ENCODE peak calls at places on chromosomes 7 and 10, in seven cellular contexts. One of them, this sample, is unnamed.

GRCh38 chr10:86964061-86964846 is 4.0 kb upstream of the ADIRF start:
- DNase-seq in keratinocyte: no peak
- DNase-seq in EL: no peak
- DNase-seq in GM06990: peak
- DNase-seq in H7: peak
- DNase-seq in IMR-90: no peak
- DNase-seq in amniotic stem cell: no peak
- DNase-seq in this sample: no peak

GRCh38 chr10:95121904-95122303 is 52.6 kb upstream of the CYP2C8 start:
- DNase-seq in amniotic stem cell: no peak
- DNase-seq in keratinocyte: no peak
- DNase-seq in H7: no peak
- DNase-seq in GM06990: no peak
- DNase-seq in IMR-90: no peak
- DNase-seq in EL: no peak
- DNase-seq in this sample: no peak

GRCh38 chr10:44831581-44831980 is 79.6 kb upstream of the TMEM72 start:
- DNase-seq in H7: no peak
- DNase-seq in keratinocyte: no peak
- DNase-seq in IMR-90: no peak
- DNase-seq in EL: no peak
- DNase-seq in GM06990: no peak
- DNase-seq in amniotic stem cell: no peak
- DNase-seq in this sample: no peak

GRCh38 chr7:75652788-75653187 is 86.0 kb downstream of the HIP1 start:
- DNase-seq in H7: no peak
- DNase-seq in GM06990: no peak
- DNase-seq in keratinocyte: no peak
- DNase-seq in EL: no peak
- DNase-seq in IMR-90: no peak
- DNase-seq in amniotic stem cell: no peak
- DNase-seq in this sample: no peak

GRCh38 chr10:71802235-71802634 is 28.9 kb upstream of the VSIR start:
- DNase-seq in EL: no peak
- DNase-seq in H7: no peak
- DNase-seq in amniotic stem cell: no peak
- DNase-seq in keratinocyte: no peak
- DNase-seq in IMR-90: no peak
- DNase-seq in GM06990: no peak
- DNase-seq in this sample: no peak

GRCh38 chr10:13977861-13978843 is 352.6 kb downstream of the FRMD4A start:
- DNase-seq in EL: peak
- DNase-seq in H7: no peak
- DNase-seq in keratinocyte: no peak
- DNase-seq in GM06990: no peak
- DNase-seq in IMR-90: peak
- DNase-seq in amniotic stem cell: peak
- DNase-seq in this sample: no peak

GRCh38 chr7:137592232-137592896 is 248.8 kb upstream of the PTN start:
- DNase-seq in IMR-90: peak
- DNase-seq in keratinocyte: no peak
- DNase-seq in EL: peak
- DNase-seq in amniotic stem cell: peak
- DNase-seq in GM06990: no peak
- DNase-seq in H7: peak
- DNase-seq in this sample: peak

GRCh38 chr7:16326099-16326498 is 95.2 kb downstream of the CRPPA start:
- DNase-seq in EL: no peak
- DNase-seq in GM06990: no peak
- DNase-seq in amniotic stem cell: no peak
- DNase-seq in H7: no peak
- DNase-seq in IMR-90: no peak
- DNase-seq in keratinocyte: no peak
- DNase-seq in this sample: no peak

GRCh38 chr7:106966121-106966520 is 78.4 kb upstream of the PRKAR2B start:
- DNase-seq in EL: no peak
- DNase-seq in GM06990: no peak
- DNase-seq in IMR-90: peak
- DNase-seq in amniotic stem cell: no peak
- DNase-seq in keratinocyte: no peak
- DNase-seq in H7: no peak
- DNase-seq in this sample: no peak

GRCh38 chr10:62049815-62050626 is 148.5 kb downstream of the ARID5B start:
- DNase-seq in EL: no peak
- DNase-seq in H7: no peak
- DNase-seq in keratinocyte: no peak
- DNase-seq in IMR-90: no peak
- DNase-seq in amniotic stem cell: no peak
- DNase-seq in GM06990: no peak
- DNase-seq in this sample: no peak

GRCh38 chr7:11552676-11553075 is 279.3 kb downstream of the THSD7A start:
- DNase-seq in amniotic stem cell: no peak
- DNase-seq in IMR-90: no peak
- DNase-seq in EL: no peak
- DNase-seq in keratinocyte: no peak
- DNase-seq in GM06990: no peak
- DNase-seq in H7: no peak
- DNase-seq in this sample: no peak

GRCh38 chr10:80468002-80468401 is 13.9 kb downstream of the TSPAN14 start:
- DNase-seq in EL: no peak
- DNase-seq in H7: peak
- DNase-seq in amniotic stem cell: no peak
- DNase-seq in keratinocyte: no peak
- DNase-seq in IMR-90: no peak
- DNase-seq in GM06990: no peak
- DNase-seq in this sample: peak

GRCh38 chr10:44377651-44378310 is 7.1 kb downstream of the CXCL12 start:
- DNase-seq in GM06990: no peak
- DNase-seq in amniotic stem cell: no peak
- DNase-seq in keratinocyte: no peak
- DNase-seq in EL: no peak
- DNase-seq in IMR-90: no peak
- DNase-seq in H7: no peak
- DNase-seq in this sample: no peak

GRCh38 chr10:22325272-22325947 is 4.5 kb downstream of the BMI1 start:
- DNase-seq in IMR-90: peak
- DNase-seq in H7: peak
- DNase-seq in keratinocyte: no peak
- DNase-seq in amniotic stem cell: peak
- DNase-seq in EL: peak
- DNase-seq in GM06990: peak
- DNase-seq in this sample: peak

GRCh38 chr7:22318376-22318775 is 38.6 kb downstream of the RAPGEF5 start:
- DNase-seq in IMR-90: no peak
- DNase-seq in amniotic stem cell: no peak
- DNase-seq in GM06990: no peak
- DNase-seq in keratinocyte: no peak
- DNase-seq in H7: no peak
- DNase-seq in EL: no peak
- DNase-seq in this sample: no peak

GRCh38 chr7:91847881-91848599 is 32.5 kb downstream of the MTERF1 start:
- DNase-seq in H7: no peak
- DNase-seq in GM06990: no peak
- DNase-seq in amniotic stem cell: no peak
- DNase-seq in EL: no peak
- DNase-seq in keratinocyte: no peak
- DNase-seq in IMR-90: no peak
- DNase-seq in this sample: no peak

GRCh38 chr7:94957041-94957440 is 49.6 kb downstream of the PPP1R9A start:
- DNase-seq in IMR-90: no peak
- DNase-seq in EL: no peak
- DNase-seq in GM06990: no peak
- DNase-seq in H7: no peak
- DNase-seq in keratinocyte: no peak
- DNase-seq in amniotic stem cell: no peak
- DNase-seq in this sample: no peak

This sample was measured in putamen.